ENCODE peak calls at places on chromosomes 11 and 22, in four cellular contexts. S is IMR-90, G is mesendoderm, E is H1. F is an unnamed sample.

GRCh38 chr11:114180301-114181055 is 115.7 kb upstream of the NNMT start:
- DNase-seq in S (no peak), G (peak), E (no peak), F (peak)

GRCh38 chr22:40533712-40534378 is 102.7 kb downstream of the MRTFA start:
- DNase-seq in S (peak), G (peak), E (no peak), F (no peak)

GRCh38 chr11:129992161-129992944 is 10.3 kb downstream of the PRDM10 start:
- DNase-seq in S (peak), G (peak), E (peak), F (peak)

GRCh38 chr11:121544956-121545355 is 92.2 kb upstream of the SORL1-AS1 start:
- DNase-seq in S (no peak), G (no peak), E (no peak), F (no peak)

GRCh38 chr22:25845985-25846745 is 104.2 kb downstream of the MYO18B start:
- DNase-seq in S (no peak), G (no peak), E (peak), F (no peak)

GRCh38 chr11:16418698-16419097 is 62.4 kb upstream of the SOX6 start:
- DNase-seq in S (peak), G (no peak), E (no peak), F (no peak)

GRCh38 chr11:120324932-120325810 is at the start of gene TLCD5:
- DNase-seq in S (peak), G (peak), E (peak), F (peak)

GRCh38 chr11:46216040-46216764 is 61.3 kb upstream of the CREB3L1 start:
- DNase-seq in S (peak), G (no peak), E (no peak), F (no peak)

DNA sequence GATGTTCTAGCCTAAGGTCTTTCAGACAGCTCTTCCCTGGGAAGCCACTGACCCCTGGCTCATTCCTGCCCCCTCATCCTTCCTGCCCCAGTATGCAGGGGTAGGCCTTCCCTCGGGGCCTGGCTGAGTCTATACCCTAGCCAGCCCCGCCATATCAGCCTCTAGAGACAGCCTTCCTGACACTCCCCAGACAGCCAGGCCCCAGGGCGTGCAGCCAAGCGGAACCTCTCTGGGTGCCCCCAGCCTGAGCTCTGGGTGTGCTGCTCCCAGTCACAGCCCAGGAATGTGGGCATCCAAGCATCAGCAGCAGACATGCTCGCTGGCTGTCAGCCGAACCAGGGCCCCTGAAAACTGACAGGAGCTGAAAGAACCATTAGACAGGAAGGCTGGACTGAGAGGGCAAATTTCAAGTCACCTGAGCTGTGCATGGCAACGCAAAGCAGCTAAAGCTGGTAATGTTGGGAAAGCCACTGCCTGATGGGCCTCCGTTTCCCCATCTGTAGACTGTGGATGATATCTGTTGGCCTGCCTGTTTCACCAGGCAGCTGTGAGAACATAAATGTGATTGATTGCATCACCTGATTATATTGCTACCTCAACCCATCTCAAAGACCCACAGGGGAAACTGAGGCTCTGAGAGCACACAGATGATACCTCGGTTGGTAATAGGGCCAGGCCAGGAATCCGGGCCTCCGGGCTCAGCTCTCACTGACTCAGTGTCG is 93.2 kb downstream of the LRRC32 start:
- DNase-seq in S (peak), G (peak), E (no peak), F (no peak)
- H3K9ac ChIP-seq in S (no peak), G (no peak), E (no peak), F (no peak)

DNA sequence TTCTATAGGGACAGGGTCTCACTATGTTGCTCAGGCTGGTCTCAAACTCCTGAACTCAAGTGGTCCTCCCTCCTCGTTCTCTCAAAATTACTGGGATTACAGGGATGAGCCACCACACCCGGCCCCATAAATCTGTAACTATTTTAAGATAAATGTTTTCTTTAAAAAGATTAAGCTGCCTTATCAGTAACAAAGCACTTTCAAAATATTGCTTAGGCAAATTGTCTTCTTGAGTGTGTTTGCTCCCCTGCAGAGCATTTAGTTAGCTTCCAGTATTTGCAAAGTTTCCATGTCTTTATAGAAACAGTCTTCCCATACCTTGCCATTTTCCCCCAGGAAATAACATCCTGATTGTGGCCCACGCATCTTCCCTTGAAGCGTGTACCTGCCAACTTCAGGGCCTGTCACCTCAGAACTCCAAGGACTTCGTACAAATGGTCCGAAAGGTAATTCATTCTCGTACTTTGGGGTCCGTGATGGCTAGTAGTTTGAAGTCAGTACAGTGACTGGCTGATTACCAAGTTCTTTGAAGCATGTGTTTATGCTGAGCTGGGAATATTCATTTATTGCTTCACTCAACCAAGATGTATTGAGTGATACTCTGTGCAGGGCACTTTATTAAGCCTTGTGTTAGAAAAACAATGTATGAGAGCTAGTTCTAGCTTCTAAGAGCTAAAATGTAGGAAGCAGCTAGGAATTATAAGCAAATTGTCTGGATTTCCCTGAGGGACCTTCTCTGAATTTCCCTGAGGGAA is 30.4 kb upstream of the CRTAM start:
- DNase-seq in S (peak), G (no peak), E (no peak), F (no peak)
- H2AK5ac ChIP-seq in S (no peak), G (no peak), E (no peak), F (no peak)

GRCh38 chr22:21688706-21689381 is 23.0 kb downstream of the PPIL2 start:
- DNase-seq in S (no peak), G (no peak), E (no peak), F (no peak)
- H4K5ac ChIP-seq in S (no peak), G (no peak), E (no peak), F (no peak)

GRCh38 chr11:2411446-2412305 is 11.1 kb downstream of the TSSC4 start:
- DNase-seq in S (no peak), G (no peak), E (no peak), F (no peak)

GRCh38 chr11:2406878-2407410 is 6.4 kb downstream of the TSSC4 start:
- DNase-seq in S (no peak), G (no peak), E (no peak), F (no peak)

GRCh38 chr11:2410616-2411015 is 10.1 kb downstream of the TSSC4 start:
- DNase-seq in S (no peak), G (no peak), E (no peak), F (no peak)

GRCh38 chr11:2409701-2410468 is 9.3 kb downstream of the TSSC4 start:
- DNase-seq in S (no peak), G (no peak), E (no peak), F (no peak)

GRCh38 chr11:2409026-2409553 is 8.5 kb downstream of the TSSC4 start:
- DNase-seq in S (no peak), G (no peak), E (no peak), F (no peak)
- H3K9ac ChIP-seq in S (no peak), G (no peak), E (no peak), F (no peak)

GRCh38 chr11:108601150-108601549 is 7.6 kb upstream of the EXPH5 start:
- DNase-seq in S (peak), G (no peak), E (no peak), F (no peak)

GRCh38 chr11:108608548-108608947 is 15.0 kb upstream of the EXPH5 start:
- DNase-seq in S (no peak), G (no peak), E (no peak), F (no peak)

GRCh38 chr11:108606070-108606469 is 12.5 kb upstream of the EXPH5 start:
- DNase-seq in S (no peak), G (peak), E (no peak), F (no peak)

GRCh38 chr11:108609681-108610080 is 16.1 kb upstream of the EXPH5 start:
- DNase-seq in S (peak), G (no peak), E (no peak), F (no peak)

DNA sequence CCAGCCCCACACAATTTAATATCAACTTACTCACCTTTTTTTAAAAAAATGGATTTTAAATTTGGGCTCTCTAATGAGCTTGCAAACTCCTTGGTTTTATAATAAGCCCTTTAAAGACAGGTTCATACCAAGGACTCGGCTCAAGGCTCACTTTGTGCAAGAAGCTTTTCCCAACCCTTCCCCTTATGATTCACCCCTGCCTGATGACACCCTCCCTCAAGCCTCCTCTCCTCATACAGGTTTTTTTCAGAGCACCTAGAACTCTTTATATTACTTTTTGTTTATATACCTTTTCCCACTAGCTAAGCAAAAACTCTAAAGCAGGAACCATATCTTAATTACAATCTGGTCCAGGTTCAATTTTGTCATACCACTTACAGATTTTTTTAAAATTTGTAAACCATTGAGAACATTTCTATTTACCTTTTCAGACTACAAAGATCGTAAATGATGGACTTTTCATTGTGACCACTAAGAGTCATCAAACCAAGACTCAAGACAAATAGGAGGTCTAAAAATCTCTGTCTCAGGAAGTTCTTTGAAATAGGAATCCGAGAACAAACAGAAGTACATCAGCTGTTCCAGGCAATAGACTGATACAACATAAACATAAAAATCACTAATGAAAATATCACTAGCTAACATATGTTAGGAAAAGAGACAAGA is 13.1 kb upstream of the EXPH5 start:
- DNase-seq in S (peak), G (peak), E (no peak), F (no peak)
- H2AK5ac ChIP-seq in S (no peak), G (no peak), E (no peak), F (no peak)

F was measured in H9.